ENCODE peak calls at places on chromosomes 12 and 14, in five cellular contexts. I, F, L, Q and Z are unnamed samples.

GRCh38 chr12:91326043-91327027 is 143.7 kb upstream of the DCN start:
- DNase-seq in I (no peak), F (peak; percentile 34), L (peak; percentile 19), Q (peak; percentile 47), Z (no peak)

GRCh38 chr12:124568431-124569374 is 1.3 kb upstream of the NCOR2 start:
- DNase-seq in I (peak; percentile 63), F (no peak), L (no peak), Q (no peak), Z (peak; percentile 53)

GRCh38 chr12:123164710-123165261 is 13.9 kb upstream of the PITPNM2 start:
- DNase-seq in I (no peak), F (no peak), L (no peak), Q (no peak), Z (no peak)

GRCh38 chr12:14901228-14901562 is 15.5 kb upstream of the MGP start:
- DNase-seq in I (no peak), F (no peak), L (no peak), Q (no peak), Z (no peak)

GRCh38 chr12:64998327-64999156 is 122.6 kb downstream of the WIF1 start:
- DNase-seq in I (no peak), F (peak; percentile 33), L (no peak), Q (no peak), Z (no peak)

GRCh38 chr14:60002819-60003492 is 83.0 kb downstream of the LRRC9 start:
- DNase-seq in I (no peak), F (peak; percentile 0), L (no peak), Q (no peak), Z (no peak)

GRCh38 chr12:55797068-55797467 is 20.5 kb downstream of the SARNP start:
- DNase-seq in I (no peak), F (peak; percentile 51), L (peak; percentile 26), Q (peak; percentile 41), Z (no peak)

GRCh38 chr12:29552324-29552927 is 54.9 kb upstream of the OVCH1 start:
- DNase-seq in I (peak; percentile 13), F (peak; percentile 25), L (peak; percentile 22), Q (peak; percentile 70), Z (no peak)

GRCh38 chr12:131723532-131723931 is 12.6 kb downstream of the SFSWAP start:
- DNase-seq in I (peak; percentile 39), F (no peak), L (no peak), Q (no peak), Z (no peak)

GRCh38 chr14:101480747-101481530 is 80.4 kb upstream of the DIO3 start:
- DNase-seq in I (no peak), F (peak; percentile 10), L (no peak), Q (no peak), Z (no peak)

GRCh38 chr12:106149096-106149784 is 10.5 kb upstream of the NUAK1 start:
- DNase-seq in I (no peak), F (no peak), L (peak; percentile 33), Q (no peak), Z (no peak)

DNA sequence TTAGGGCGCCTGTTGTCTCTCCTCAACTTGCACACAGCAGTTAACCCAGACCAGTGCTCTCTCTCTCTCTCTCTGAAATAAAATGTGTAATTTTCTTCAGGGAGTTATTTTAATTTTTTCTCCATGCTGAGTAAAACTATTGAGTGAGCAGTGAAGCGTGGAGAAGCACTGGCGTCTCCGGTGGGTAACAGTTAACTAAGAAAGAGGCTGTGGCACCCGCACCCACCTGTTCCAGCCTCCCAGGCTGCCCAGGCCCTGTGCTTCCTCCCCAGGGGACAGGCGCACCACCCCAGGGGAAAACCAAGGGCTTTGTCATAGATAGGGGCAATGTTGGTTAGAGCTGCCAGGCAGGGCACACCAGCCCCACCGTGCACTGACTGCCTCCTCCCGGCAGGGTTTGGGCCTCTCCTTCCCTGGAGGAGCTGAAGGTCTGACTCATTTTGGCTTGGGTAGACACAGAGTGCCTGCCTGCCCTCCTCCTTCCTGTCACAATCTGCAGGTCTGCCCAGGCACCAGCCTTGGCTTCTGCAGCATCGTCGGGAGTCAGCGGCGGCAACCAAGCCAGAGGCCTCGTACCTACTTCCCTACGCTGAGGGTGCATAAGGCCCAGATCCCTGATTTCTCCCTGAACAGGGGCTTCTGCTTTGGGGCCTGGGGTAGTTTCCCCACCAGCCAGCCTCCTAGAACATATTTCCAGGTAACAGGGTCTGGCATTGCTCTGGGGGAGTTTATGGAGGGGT is 3.9 kb downstream of the HOXC5 start:
- DNase-seq in I (no peak), F (no peak), L (no peak), Q (no peak), Z (no peak)
- TF ChIP-seq SRF in I (no peak), F (no peak), L (no peak), Q (no peak), Z (no peak)

GRCh38 chr12:78087363-78087675 is 256.6 kb downstream of the NAV3 start:
- DNase-seq in I (no peak), F (no peak), L (no peak), Q (no peak), Z (no peak)

GRCh38 chr12:78086553-78087362 is 256.1 kb downstream of the NAV3 start:
- DNase-seq in I (no peak), F (no peak), L (no peak), Q (no peak), Z (no peak)

GRCh38 chr12:78085562-78086182 is 255.0 kb downstream of the NAV3 start:
- DNase-seq in I (no peak), F (no peak), L (no peak), Q (no peak), Z (no peak)

DNA sequence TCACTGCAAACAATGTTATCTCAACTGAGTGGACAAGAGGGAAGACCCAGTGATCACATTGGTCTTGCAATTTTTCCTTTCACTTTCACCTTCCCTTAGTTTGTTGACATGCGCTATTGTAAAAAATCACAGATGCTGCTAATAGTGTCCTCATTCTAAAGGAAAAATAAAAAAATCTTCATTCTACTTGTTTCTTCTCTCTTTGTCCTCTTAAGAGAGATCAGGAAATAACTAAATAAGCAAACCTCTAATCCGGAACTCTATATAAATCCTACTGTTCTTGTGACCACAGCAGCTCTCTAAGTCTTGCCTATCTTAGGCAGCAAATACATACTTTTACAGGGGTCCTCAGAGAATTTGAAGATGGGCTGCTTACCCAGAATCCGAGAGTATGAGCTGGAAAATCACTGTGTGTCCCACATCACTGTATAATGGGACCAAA is 257.7 kb downstream of the NAV3 start:
- DNase-seq in I (no peak), F (no peak), L (no peak), Q (no peak), Z (no peak)
- TF ChIP-seq SRF in I (no peak), F (no peak), L (no peak), Q (no peak), Z (no peak)

GRCh38 chr12:9750276-9751203 is 10.2 kb downstream of the CD69 start:
- DNase-seq in I (no peak), F (peak; percentile 47), L (peak; percentile 46), Q (peak; percentile 66), Z (no peak)
- TF ChIP-seq SRF in I (no peak), F (no peak), L (no peak), Q (no peak), Z (peak; percentile 14)

DNA sequence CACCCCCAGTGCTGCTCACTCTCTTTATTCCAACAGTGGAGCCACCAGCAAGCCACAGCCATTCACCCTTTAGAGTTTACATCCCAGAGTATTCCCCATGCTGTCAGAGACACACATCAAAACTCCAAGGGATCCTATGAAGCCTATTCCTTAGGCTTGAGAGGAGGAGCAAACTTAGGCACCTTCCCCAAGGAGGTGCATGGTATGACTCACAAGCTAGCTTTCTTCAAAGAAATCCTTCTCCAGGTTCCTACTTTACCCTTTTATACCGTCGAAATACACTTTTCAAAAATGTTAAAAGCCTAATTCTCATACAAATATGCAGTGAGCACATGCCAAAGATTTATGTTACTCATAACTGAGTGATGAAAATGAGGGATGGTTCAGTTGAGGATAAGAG is 175.4 kb downstream of the ETNK1 start:
- DNase-seq in I (no peak), F (no peak), L (no peak), Q (no peak), Z (no peak)
- TF ChIP-seq SRF in I (no peak), F (no peak), L (no peak), Q (no peak), Z (no peak)

DNA sequence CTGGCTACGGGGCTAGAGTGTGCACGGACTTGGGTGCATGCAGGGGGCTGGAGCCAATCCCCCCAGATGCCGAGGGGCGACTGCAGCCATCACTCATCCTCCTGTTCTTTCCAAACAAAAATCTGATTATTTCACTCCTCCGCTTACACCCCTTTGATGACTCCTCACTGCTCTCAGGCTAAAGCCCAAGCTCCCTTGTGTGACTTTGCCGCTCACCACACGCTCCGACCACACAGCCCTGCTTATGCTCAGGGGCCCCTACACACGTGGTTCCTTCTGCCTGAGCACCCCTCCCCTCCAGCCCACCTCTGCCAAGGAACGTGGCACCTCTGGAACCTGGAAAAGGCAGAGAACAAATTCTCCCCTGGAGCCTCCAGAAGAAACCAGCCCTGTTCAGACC is 13.7 kb downstream of the CHFR start:
- DNase-seq in I (no peak), F (no peak), L (no peak), Q (peak; percentile 4), Z (no peak)
- TF ChIP-seq SRF in I (no peak), F (no peak), L (no peak), Q (no peak), Z (no peak)

DNA sequence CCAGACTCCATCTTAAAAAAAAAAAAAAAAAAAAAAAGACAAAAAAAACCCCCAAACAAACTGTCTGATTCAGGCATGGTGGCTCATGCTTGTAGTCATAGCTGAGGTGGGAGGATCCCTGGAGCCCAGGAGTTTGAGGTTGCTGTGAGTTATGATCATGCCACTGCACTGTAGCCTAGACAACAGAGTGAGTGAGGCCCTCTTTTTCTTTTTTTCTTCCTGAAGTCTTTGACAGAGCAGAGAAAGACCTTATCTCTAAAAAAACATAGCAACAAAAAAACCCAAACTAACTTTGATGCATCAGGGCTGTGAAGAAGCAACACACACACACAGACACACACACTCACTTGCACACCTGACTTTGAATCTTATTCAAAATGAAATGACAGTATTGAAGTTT is 7.7 kb upstream of the AMN1 start:
- DNase-seq in I (no peak), F (no peak), L (no peak), Q (no peak), Z (no peak)
- TF ChIP-seq SRF in I (no peak), F (no peak), L (no peak), Q (no peak), Z (no peak)

GRCh38 chr12:92467886-92468285 is 234.9 kb upstream of the PLEKHG7 start:
- DNase-seq in I (no peak), F (no peak), L (no peak), Q (no peak), Z (no peak)
- TF ChIP-seq SRF in I (no peak), F (no peak), L (no peak), Q (no peak), Z (no peak)

GRCh38 chr14:73795974-73796373 is 55.7 kb upstream of the PTGR2 start:
- DNase-seq in I (no peak), F (peak; percentile 93), L (peak; percentile 77), Q (no peak), Z (no peak)
- TF ChIP-seq SRF in I (no peak), F (no peak), L (no peak), Q (no peak), Z (no peak)